ENCODE peak calls at places on chromosomes 2 and 18, in four cellular contexts. C, Y, B and I are unnamed samples.

GRCh38 chr18:27382477-27383216 is 197.5 kb upstream of the CHST9 start:
- DNase-seq in Y (no peak), C (no peak), B (no peak), I (no peak)

GRCh38 chr18:72419914-72420313 is 124.2 kb downstream of the CBLN2 start:
- DNase-seq in C (no peak), Y (peak; percentile 68), B (no peak), I (no peak)

GRCh38 chr2:217356795-217357194 is 496.9 kb upstream of the TNP1 start:
- DNase-seq in C (no peak), B (no peak), Y (no peak), I (no peak)

GRCh38 chr2:218230882-218231281 is 13.9 kb downstream of the ARPC2 start:
- DNase-seq in Y (peak; percentile 64), C (no peak), B (no peak), I (peak; percentile 54)

GRCh38 chr2:43005211-43005974 is 213.0 kb upstream of the HAAO start:
- DNase-seq in B (no peak), C (no peak), Y (no peak), I (no peak)

GRCh38 chr2:121576263-121576662 is 45.6 kb downstream of the RNU4ATAC start:
- DNase-seq in C (no peak), Y (no peak), B (no peak), I (no peak)

GRCh38 chr18:10113156-10114022 is 199.6 kb downstream of the VAPA start:
- DNase-seq in C (peak; percentile 81), B (no peak), Y (no peak), I (no peak)

GRCh38 chr2:191728710-191729597 is 51.0 kb downstream of the NABP1 start:
- DNase-seq in Y (no peak), B (no peak), C (peak; percentile 5), I (no peak)

GRCh38 chr2:65796259-65796658 is 363.9 kb upstream of the SPRED2 start:
- DNase-seq in C (no peak), Y (no peak), B (no peak), I (no peak)

GRCh38 chr2:157574165-157574564 is 54.5 kb downstream of the ACVR1C start:
- DNase-seq in C (no peak), Y (no peak), B (no peak), I (no peak)

GRCh38 chr2:231621051-231621879 is 28.6 kb downstream of the TEX44 start:
- DNase-seq in C (no peak), B (no peak), Y (no peak), I (no peak)

GRCh38 chr2:239814917-239815637 is 210.1 kb downstream of the NDUFA10 start:
- DNase-seq in B (no peak), Y (no peak), C (no peak), I (no peak)

GRCh38 chr18:34710430-34711386 is 610 bp downstream of the DTNA start:
- DNase-seq in Y (peak; percentile 40), C (no peak), B (no peak), I (no peak)

GRCh38 chr18:59374112-59374511 is 15.0 kb upstream of the LMAN1 start:
- DNase-seq in C (no peak), Y (no peak), B (no peak), I (no peak)

GRCh38 chr2:3229221-3229620 is 148.4 kb downstream of the EIPR1 start:
- DNase-seq in B (no peak), Y (no peak), C (no peak), I (no peak)

GRCh38 chr2:239778861-239779591 is 246.1 kb downstream of the NDUFA10 start:
- DNase-seq in C (no peak), B (no peak), Y (no peak), I (no peak)

GRCh38 chr2:160674076-160674630 is 180.5 kb upstream of the RBMS1 start:
- DNase-seq in C (no peak), B (no peak), Y (no peak), I (no peak)

GRCh38 chr2:42091671-42092070 is 43.9 kb downstream of the PKDCC start:
- DNase-seq in C (no peak), B (no peak), Y (no peak), I (no peak)

GRCh38 chr2:59249441-59250330 is 1008.6 kb upstream of the FANCL start:
- DNase-seq in B (no peak), C (no peak), Y (peak; percentile 6), I (no peak)

GRCh38 chr18:32442575-32442974 is 28.1 kb downstream of the GAREM1 start:
- DNase-seq in C (no peak), Y (no peak), B (no peak), I (no peak)

GRCh38 chr2:233705911-233706506 is 6.7 kb upstream of the UGT1A5 start:
- DNase-seq in B (no peak), C (no peak), Y (peak; percentile 30), I (no peak)

GRCh38 chr2:27724905-27725693 is 46.4 kb upstream of the MRPL33 start:
- DNase-seq in B (no peak), Y (no peak), C (no peak), I (no peak)

GRCh38 chr18:42915240-42915791 is 200.2 kb downstream of the RIT2 start:
- DNase-seq in C (no peak), Y (no peak), B (no peak), I (no peak)

GRCh38 chr2:219126555-219126954 is 34.1 kb downstream of the NHEJ1 start:
- DNase-seq in C (no peak), Y (no peak), B (no peak), I (no peak)

GRCh38 chr2:239523147-239523943 is 122.5 kb upstream of the HDAC4 start:
- DNase-seq in B (peak; percentile 82), C (peak; percentile 80), Y (no peak), I (no peak)

GRCh38 chr2:100818003-100818605 is 1.8 kb upstream of the NPAS2 start:
- DNase-seq in B (no peak), C (no peak), Y (no peak), I (no peak)

GRCh38 chr18:75167759-75168211 is 41.2 kb downstream of the PTGR3 start:
- DNase-seq in C (no peak), Y (no peak), B (no peak), I (no peak)

GRCh38 chr2:222884765-222885424 is 24.1 kb downstream of the ACSL3 start:
- DNase-seq in B (no peak), C (no peak), Y (no peak), I (no peak)